ENCODE peak calls at places on chromosomes 4 and X, in six cellular contexts. I is OCI-LY7, Z is fibroblast of lung, N is HCT116, H is MM.1S, S is keratinocyte. U is an unnamed sample.

GRCh38 chr4:2995546-2996265 is 32.3 kb downstream of the GRK4 start:
- DNase-seq in I (no peak), Z (no peak), N (no peak), H (no peak), S (no peak), U (no peak)

GRCh38 chrX:81229208-81229607 is 27.3 kb downstream of the SH3BGRL start:
- DNase-seq in I (no peak), Z (no peak), N (no peak), H (no peak), S (no peak), U (no peak)

GRCh38 chrX:150525061-150525919 is 43.1 kb upstream of the MTM1 start:
- DNase-seq in I (no peak), Z (no peak), N (no peak), H (no peak), S (no peak), U (no peak)

GRCh38 chrX:54171527-54171926 is 11.5 kb downstream of the FAM120C start:
- DNase-seq in I (no peak), Z (peak), N (no peak), H (no peak), S (no peak), U (no peak)

GRCh38 chr4:141046255-141046654 is 87.0 kb downstream of the RNF150 start:
- DNase-seq in I (no peak), Z (peak), N (no peak), H (no peak), S (peak), U (no peak)

GRCh38 chr4:186514271-186514950 is 41.0 kb downstream of the MTNR1A start:
- DNase-seq in I (no peak), Z (no peak), N (peak), H (no peak), S (no peak), U (no peak)

GRCh38 chr4:105765690-105766407 is 57.3 kb downstream of the GSTCD start:
- DNase-seq in I (no peak), Z (peak), N (peak), H (no peak), S (peak), U (peak)

GRCh38 chrX:48666649-48667048 is 16.9 kb upstream of the WAS start:
- DNase-seq in I (no peak), Z (no peak), N (no peak), H (no peak), S (no peak), U (no peak)

GRCh38 chrX:154987940-154988339 is 34.6 kb downstream of the F8 start:
- DNase-seq in I (no peak), Z (no peak), N (no peak), H (no peak), S (no peak), U (no peak)

GRCh38 chrX:95733426-95733825 is 951.2 kb upstream of the DIAPH2 start:
- DNase-seq in I (no peak), Z (no peak), N (no peak), H (no peak), S (no peak), U (no peak)

GRCh38 chrX:136185409-136186022 is 38.2 kb downstream of the FHL1 start:
- DNase-seq in I (no peak), Z (peak), N (peak), H (no peak), S (no peak), U (peak)

GRCh38 chrX:81174286-81174685 is 27.4 kb downstream of the HMGN5 start:
- DNase-seq in I (peak), Z (peak), N (no peak), H (peak), S (no peak), U (no peak)

GRCh38 chr4:110586137-110586850 is 36.6 kb downstream of the PITX2 start:
- DNase-seq in I (peak), Z (peak), N (peak), H (peak), S (no peak), U (peak)

GRCh38 chr4:74327751-74328150 is 19.5 kb downstream of the EPGN start:
- DNase-seq in I (no peak), Z (no peak), N (no peak), H (no peak), S (no peak), U (no peak)

GRCh38 chr4:140807491-140808257 is 51.5 kb upstream of the TBC1D9 start:
- DNase-seq in I (peak), Z (peak), N (no peak), H (peak), S (no peak), U (no peak)

GRCh38 chr4:55530167-55530566 is 16.5 kb downstream of the CLOCK start:
- DNase-seq in I (no peak), Z (no peak), N (no peak), H (no peak), S (no peak), U (no peak)

GRCh38 chr4:89308161-89308500 is 531 bp upstream of the GPRIN3 start:
- DNase-seq in I (no peak), Z (peak), N (no peak), H (peak), S (no peak), U (no peak)

GRCh38 chr4:677431-678293 is 3.3 kb downstream of the MYL5 start:
- DNase-seq in I (peak), Z (no peak), N (peak), H (no peak), S (peak), U (peak)

GRCh38 chr4:183838987-183839712 is 66.0 kb upstream of the STOX2 start:
- DNase-seq in I (peak), Z (peak), N (no peak), H (peak), S (no peak), U (no peak)

GRCh38 chrX:115966920-115967319 is 203.6 kb upstream of the AGTR2 start:
- DNase-seq in I (no peak), Z (no peak), N (no peak), H (no peak), S (no peak), U (no peak)

GRCh38 chrX:105552395-105552794 is 269.9 kb upstream of the NRK start:
- DNase-seq in I (no peak), Z (peak), N (no peak), H (no peak), S (peak), U (peak)

GRCh38 chr4:185165605-185166063 is 22.6 kb downstream of the SLC25A4 start:
- DNase-seq in I (no peak), Z (peak), N (no peak), H (peak), S (no peak), U (no peak)

GRCh38 chr4:55218041-55218440 is 92.6 kb upstream of the KDR start:
- DNase-seq in I (no peak), Z (no peak), N (no peak), H (no peak), S (no peak), U (no peak)

GRCh38 chr4:176137626-176138025 is 57.8 kb downstream of the SPATA4 start:
- DNase-seq in I (no peak), Z (no peak), N (no peak), H (no peak), S (no peak), U (no peak)

GRCh38 chr4:142265536-142265935 is 580.6 kb downstream of the INPP4B start:
- DNase-seq in I (no peak), Z (peak), N (peak), H (no peak), S (no peak), U (no peak)

GRCh38 chrX:16239211-16239610 is 71.9 kb downstream of the MAGEB17 start:
- DNase-seq in I (no peak), Z (peak), N (peak), H (no peak), S (peak), U (peak)

GRCh38 chrX:133610056-133610455 is 194.8 kb upstream of the GPC4 start:
- DNase-seq in I (no peak), Z (peak), N (no peak), H (no peak), S (no peak), U (no peak)

GRCh38 chrX:78496483-78496882 is 162.6 kb downstream of the RTL3 start:
- DNase-seq in I (no peak), Z (no peak), N (no peak), H (no peak), S (no peak), U (no peak)

GRCh38 chrX:8306296-8306975 is 135.4 kb upstream of the VCX2 start:
- DNase-seq in I (no peak), Z (no peak), N (no peak), H (no peak), S (no peak), U (no peak)

GRCh38 chrX:71107762-71108360 is 1.3 kb upstream of the CXorf65 start:
- DNase-seq in I (no peak), Z (no peak), N (no peak), H (no peak), S (no peak), U (no peak)

GRCh38 chr4:73067971-73068394 is 1.5 kb downstream of the COX18 start:
- DNase-seq in I (peak), Z (peak), N (no peak), H (no peak), S (no peak), U (no peak)

GRCh38 chr4:47528651-47529050 is 43.6 kb downstream of the ATP10D start:
- DNase-seq in I (no peak), Z (peak), N (no peak), H (no peak), S (no peak), U (no peak)

GRCh38 chr4:34047363-34047762 is 2197.0 kb downstream of the ARAP2 start:
- DNase-seq in I (no peak), Z (no peak), N (no peak), H (no peak), S (no peak), U (no peak)

GRCh38 chrX:150486011-150486410 is 82.4 kb upstream of the MTM1 start:
- DNase-seq in I (peak), Z (peak), N (peak), H (peak), S (peak), U (peak)

GRCh38 chrX:107672955-107673378 is 44.7 kb downstream of the PRPS1 start:
- DNase-seq in I (peak), Z (peak), N (peak), H (peak), S (no peak), U (peak)

GRCh38 chr4:111512081-111512774 is 633.0 kb upstream of the FAM241A start:
- DNase-seq in I (no peak), Z (peak), N (peak), H (no peak), S (peak), U (peak)

GRCh38 chr4:127632420-127633403 is at the start of gene INTU:
- DNase-seq in I (no peak), Z (peak), N (peak), H (peak), S (peak), U (peak)

GRCh38 chrX:9878141-9878875 is 88.8 kb upstream of the CLDN34 start:
- DNase-seq in I (no peak), Z (no peak), N (no peak), H (no peak), S (no peak), U (no peak)

DNA sequence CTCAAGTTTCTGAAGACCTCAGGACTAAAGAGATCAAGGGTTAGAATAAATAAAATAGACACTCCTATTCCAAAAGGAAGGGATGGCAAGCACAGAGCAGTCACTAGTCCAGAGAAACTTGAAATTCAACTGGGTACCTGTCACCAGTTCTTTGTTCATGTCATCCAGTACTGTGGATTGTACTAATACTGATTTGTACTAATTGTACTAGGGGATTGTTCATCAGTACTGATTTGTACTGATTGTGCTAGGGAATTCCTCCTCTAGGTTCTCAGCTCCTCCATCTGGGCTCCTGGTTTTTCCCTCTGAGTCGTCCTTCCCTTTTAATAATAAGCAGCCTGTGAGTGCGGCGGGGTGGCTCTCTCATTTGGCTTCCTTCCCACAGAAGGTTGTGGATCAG is 31.1 kb upstream of the SOD3 start:
- DNase-seq in I (no peak), Z (no peak), N (no peak), H (no peak), S (no peak), U (no peak)
- H2AFZ ChIP-seq in I (no peak), Z (no peak), N (no peak), H (no peak), S (peak), U (no peak)

DNA sequence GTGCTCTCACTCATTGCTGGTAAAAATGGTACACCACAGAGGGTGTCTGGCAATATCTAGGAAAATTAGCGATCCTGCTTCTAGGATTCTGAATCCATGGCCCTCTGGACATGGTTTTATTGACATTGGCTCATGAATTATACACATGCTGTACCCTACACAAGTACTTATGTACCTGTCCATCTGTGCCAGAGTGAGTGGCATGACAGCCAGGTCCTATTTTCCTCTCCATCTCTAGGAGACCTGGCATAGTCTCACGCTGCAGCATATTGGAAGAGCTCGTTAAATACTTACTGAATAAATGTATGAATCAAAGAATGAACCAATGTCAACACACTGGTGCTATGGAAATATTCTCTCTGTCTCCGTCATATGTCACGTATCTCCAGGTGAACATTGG is 11.0 kb downstream of the SLC10A6 start:
- DNase-seq in I (no peak), Z (no peak), N (no peak), H (no peak), S (no peak), U (no peak)
- H2AFZ ChIP-seq in I (no peak), Z (no peak), N (no peak), H (no peak), S (no peak), U (no peak)

DNA sequence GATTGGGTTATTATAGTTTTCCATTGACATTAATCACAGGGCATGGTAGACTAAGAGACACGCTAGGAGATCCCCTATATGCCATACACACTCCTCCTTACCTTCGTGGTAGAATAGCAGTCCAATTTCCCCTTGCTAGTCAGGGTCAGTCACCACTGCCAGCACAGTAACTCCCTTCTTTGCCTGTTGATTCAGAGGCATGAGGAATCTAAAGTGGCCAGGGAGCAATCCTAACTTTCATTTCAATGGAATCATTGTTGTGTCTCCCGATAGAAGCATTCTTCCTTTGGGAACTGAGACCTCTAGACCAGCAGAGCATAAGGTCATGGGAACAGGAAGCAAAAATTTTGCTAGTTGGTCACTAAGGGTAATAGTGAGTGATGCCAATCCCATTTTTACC is 51.1 kb downstream of the COL25A1 start:
- DNase-seq in I (no peak), Z (no peak), N (no peak), H (no peak), S (no peak), U (no peak)
- H2AFZ ChIP-seq in I (no peak), Z (no peak), N (no peak), H (no peak), S (no peak), U (no peak)

GRCh38 chr4:102355748-102356147 is 10.5 kb upstream of the SLC39A8 start:
- DNase-seq in I (no peak), Z (no peak), N (no peak), H (no peak), S (no peak), U (no peak)

GRCh38 chr4:102350634-102351033 is 5.4 kb upstream of the SLC39A8 start:
- DNase-seq in I (no peak), Z (no peak), N (no peak), H (no peak), S (no peak), U (no peak)

GRCh38 chr4:102356562-102357202 is 11.4 kb upstream of the SLC39A8 start:
- DNase-seq in I (no peak), Z (no peak), N (no peak), H (no peak), S (no peak), U (no peak)

GRCh38 chr4:102354671-102355454 is 9.6 kb upstream of the SLC39A8 start:
- DNase-seq in I (no peak), Z (no peak), N (no peak), H (no peak), S (no peak), U (no peak)

DNA sequence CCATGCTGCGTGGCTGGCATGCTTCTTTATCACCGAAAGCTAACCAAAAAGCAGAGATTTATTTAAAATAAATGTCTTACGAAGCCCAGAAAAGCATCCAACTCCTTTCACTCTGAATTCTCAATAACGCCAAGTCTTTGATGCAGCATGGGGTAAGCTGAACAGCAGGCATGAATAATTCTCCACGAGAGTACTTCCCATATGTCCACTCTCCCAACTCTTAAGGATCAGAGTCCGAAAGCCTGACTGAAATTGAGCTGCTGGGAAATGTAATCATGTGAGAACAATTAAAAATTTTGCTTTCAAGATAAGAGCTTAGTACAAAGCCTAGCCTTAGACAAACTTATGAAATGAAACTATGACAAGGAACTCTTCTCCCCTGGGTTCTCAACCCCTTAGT is 7.5 kb upstream of the SLC39A8 start:
- DNase-seq in I (no peak), Z (no peak), N (no peak), H (no peak), S (no peak), U (no peak)
- H2AFZ ChIP-seq in I (no peak), Z (no peak), N (no peak), H (no peak), S (no peak), U (no peak)

DNA sequence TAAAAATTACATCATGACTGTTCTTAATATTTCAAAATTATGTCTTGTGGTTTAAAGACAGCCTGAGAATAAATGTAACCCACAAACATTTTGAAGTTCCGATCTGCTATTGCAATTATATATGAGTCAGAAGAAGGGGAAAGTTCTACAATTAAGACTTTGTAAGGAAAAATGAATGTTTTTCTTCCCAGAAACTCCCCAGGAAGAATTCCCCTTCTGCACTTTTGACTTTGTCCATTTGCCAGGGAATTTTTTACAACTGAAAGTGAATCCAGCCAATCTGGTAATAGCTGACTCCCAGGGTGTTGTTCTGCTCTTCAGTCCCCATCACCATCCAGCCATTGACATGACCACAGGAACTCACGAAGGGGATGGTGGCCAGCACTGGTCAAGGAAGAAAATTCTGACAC is 61.6 kb upstream of the NOCT start:
- DNase-seq in I (no peak), Z (peak), N (no peak), H (no peak), S (no peak), U (peak)
- H2AFZ ChIP-seq in I (no peak), Z (no peak), N (no peak), H (no peak), S (peak), U (no peak)

DNA sequence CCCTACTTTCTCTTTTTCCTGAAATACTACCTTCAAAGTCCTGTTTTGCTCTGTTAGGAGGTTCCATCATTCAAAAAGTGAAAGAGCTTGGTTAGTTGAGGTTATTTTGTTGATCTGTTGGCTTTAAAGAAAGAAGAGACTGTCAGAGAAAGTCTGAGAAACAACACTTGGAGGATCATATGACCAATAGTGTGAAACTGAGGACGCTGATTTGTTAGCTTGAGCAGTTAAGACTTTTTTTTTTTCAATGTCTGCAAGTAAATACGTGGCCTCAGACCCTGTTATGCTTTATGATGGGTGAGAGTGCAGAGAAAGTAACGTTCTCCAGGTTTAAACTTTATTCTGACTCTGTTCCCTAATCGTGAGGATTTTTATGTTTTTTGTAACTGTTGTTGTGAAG is 45.9 kb downstream of the GAB1 start:
- DNase-seq in I (no peak), Z (peak), N (no peak), H (peak), S (no peak), U (no peak)
- H2AFZ ChIP-seq in I (no peak), Z (peak), N (no peak), H (no peak), S (no peak), U (no peak)

U was measured in PC-9.